ENCODE peak calls at places on chromosomes 12 and 14, in five cellular contexts. S, U, B, A and N are unnamed samples.

GRCh38 chr14:88424573-88424972 is 39.1 kb downstream of the SPATA7 start:
- DNase-seq in S (no peak), A (no peak), U (no peak), B (no peak), N (no peak)

GRCh38 chr12:100986595-100987547 is 192.3 kb downstream of the ANO4 start:
- DNase-seq in B (peak; percentile 54), S (no peak), A (no peak), U (no peak), N (no peak)

GRCh38 chr14:103623883-103624482 is 5.0 kb upstream of the KLC1 start:
- DNase-seq in A (no peak), U (no peak), S (no peak), B (no peak), N (no peak)

GRCh38 chr14:80213602-80214001 is 2.3 kb upstream of the DIO2 start:
- DNase-seq in S (no peak), B (peak; percentile 86), U (peak; percentile 25), A (peak; percentile 16), N (no peak)

GRCh38 chr14:52695481-52696091 is at the start of gene ERO1A:
- DNase-seq in A (no peak), U (no peak), B (peak; percentile 81), S (no peak), N (no peak)

GRCh38 chr12:102961488-102961801 is 4.0 kb downstream of the ASCL1 start:
- DNase-seq in U (no peak), S (no peak), A (no peak), B (no peak), N (no peak)

GRCh38 chr12:120118710-120119097 is 2.2 kb upstream of the RAB35 start:
- DNase-seq in U (no peak), B (no peak), S (no peak), A (no peak), N (no peak)

GRCh38 chr12:104603545-104603973 is 146.8 kb downstream of the CHST11 start:
- DNase-seq in A (peak; percentile 74), S (no peak), U (no peak), B (no peak), N (peak; percentile 95)

GRCh38 chr14:69633238-69633637 is 21.8 kb downstream of the SUSD6 start:
- DNase-seq in U (no peak), S (no peak), A (no peak), B (peak; percentile 58), N (no peak)

GRCh38 chr14:21236948-21237797 is 32.1 kb downstream of the HNRNPC start:
- DNase-seq in U (no peak), S (no peak), A (no peak), B (no peak), N (no peak)

GRCh38 chr14:21238823-21239518 is 30.3 kb downstream of the HNRNPC start:
- DNase-seq in S (no peak), A (no peak), B (no peak), U (no peak), N (no peak)

GRCh38 chr14:21240417-21240816 is 28.8 kb downstream of the HNRNPC start:
- DNase-seq in S (no peak), U (no peak), A (no peak), B (no peak), N (no peak)

GRCh38 chr14:21244546-21244945 is 24.7 kb downstream of the HNRNPC start:
- DNase-seq in U (no peak), S (no peak), B (no peak), A (no peak), N (no peak)

DNA sequence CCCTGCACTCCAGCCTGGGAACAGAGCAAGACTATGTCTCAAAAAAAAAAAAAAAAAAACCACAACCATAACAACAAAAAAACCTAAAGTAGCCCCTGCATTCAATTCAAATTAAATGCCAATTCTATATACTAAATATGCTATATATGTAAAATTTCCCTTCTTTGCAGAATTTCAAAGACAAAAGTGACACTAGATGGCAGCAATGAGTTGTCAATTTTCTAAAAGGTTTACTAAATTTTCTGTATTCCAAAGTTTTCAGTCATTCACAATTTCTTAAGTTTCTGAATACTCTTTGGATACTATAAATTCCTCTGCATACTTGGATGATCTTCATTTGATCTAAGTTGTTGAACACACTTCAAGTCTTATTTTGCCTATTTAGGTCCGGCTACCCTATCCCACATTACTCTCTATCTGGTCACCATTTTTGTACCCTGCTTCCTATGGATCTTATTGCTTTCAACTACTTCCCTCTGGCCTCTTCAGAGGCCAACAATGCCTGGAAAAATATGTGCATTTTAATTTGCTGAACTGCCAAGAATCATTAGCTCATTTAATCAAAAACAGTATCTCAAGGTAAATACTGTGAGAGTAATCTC is 27.9 kb downstream of the HNRNPC start:
- DNase-seq in S (no peak), A (no peak), U (no peak), B (peak; percentile 39), N (no peak)
- H4K20me1 ChIP-seq in S (peaks cover 3% of the 10 kb centered on the region), A (peaks cover 89% of the 10 kb centered on the region), U (peaks cover 34% of the 10 kb centered on the region), B (peaks cover 97% of the 10 kb centered on the region), N (peaks cover 75% of the 10 kb centered on the region)

GRCh38 chr12:12520278-12520677 is 42.4 kb downstream of the DUSP16 start:
- DNase-seq in S (no peak), U (no peak), B (no peak), A (no peak), N (no peak)

GRCh38 chr12:12524128-12524527 is 38.5 kb downstream of the DUSP16 start:
- DNase-seq in S (no peak), B (no peak), U (no peak), A (no peak), N (no peak)

GRCh38 chr12:12521044-12521485 is 41.6 kb downstream of the DUSP16 start:
- DNase-seq in S (no peak), U (no peak), B (no peak), A (no peak), N (no peak)

GRCh38 chr12:12521923-12522322 is 40.7 kb downstream of the DUSP16 start:
- DNase-seq in S (no peak), A (no peak), B (peak; percentile 27), U (no peak), N (no peak)

GRCh38 chr12:12523229-12523628 is 39.4 kb downstream of the DUSP16 start:
- DNase-seq in U (no peak), A (no peak), S (no peak), B (no peak), N (no peak)
- H3K27ac ChIP-seq in U (no peak overlapping the region), A (no peak overlapping the region), S (no peak overlapping the region), B (no peak overlapping the region), N (no peak overlapping the region)

GRCh38 chr12:11658796-11659195 is 9.3 kb downstream of the ETV6 start:
- DNase-seq in U (no peak), S (no peak), B (no peak), A (no peak), N (no peak)
- H4K20me1 ChIP-seq in U (no peaks in the 10 kb centered on the region), S (peaks cover 8% of the 10 kb centered on the region), B (no peaks in the 10 kb centered on the region), A (no peaks in the 10 kb centered on the region), N (no peaks in the 10 kb centered on the region)

DNA sequence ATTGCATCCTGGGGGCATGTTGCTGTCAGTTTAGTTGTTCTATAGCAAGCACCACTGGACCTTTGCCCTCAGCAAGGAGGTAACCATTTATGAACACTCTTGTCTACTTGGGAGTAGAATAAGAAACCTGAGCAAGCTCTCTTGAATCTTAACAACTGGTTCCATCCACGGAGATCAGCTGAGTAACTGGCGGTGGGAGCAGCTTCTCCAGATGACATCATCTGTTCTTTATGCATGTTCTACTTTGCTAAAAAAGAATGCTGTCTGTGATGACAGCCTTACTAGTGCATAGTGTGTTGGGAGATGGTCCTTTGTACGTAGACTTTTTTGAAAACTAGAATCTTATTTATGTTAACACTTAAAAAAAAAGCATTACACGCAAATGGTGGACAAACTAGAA is 17.7 kb downstream of the SLC4A8 start:
- DNase-seq in S (no peak), A (no peak), U (no peak), B (no peak), N (no peak)
- H3K27ac ChIP-seq in S (no peak overlapping the region), A (no peak overlapping the region), U (no peak overlapping the region), B (no peak overlapping the region), N (no peak overlapping the region)

GRCh38 chr12:57134949-57135348 is 6.7 kb downstream of the LRP1 start:
- DNase-seq in U (no peak), S (no peak), A (no peak), B (no peak), N (no peak)
- H4K20me1 ChIP-seq in U (peaks cover 9% of the 10 kb centered on the region), S (no peaks in the 10 kb centered on the region), A (no peaks in the 10 kb centered on the region), B (peaks cover 40% of the 10 kb centered on the region), N (no peaks in the 10 kb centered on the region)

DNA sequence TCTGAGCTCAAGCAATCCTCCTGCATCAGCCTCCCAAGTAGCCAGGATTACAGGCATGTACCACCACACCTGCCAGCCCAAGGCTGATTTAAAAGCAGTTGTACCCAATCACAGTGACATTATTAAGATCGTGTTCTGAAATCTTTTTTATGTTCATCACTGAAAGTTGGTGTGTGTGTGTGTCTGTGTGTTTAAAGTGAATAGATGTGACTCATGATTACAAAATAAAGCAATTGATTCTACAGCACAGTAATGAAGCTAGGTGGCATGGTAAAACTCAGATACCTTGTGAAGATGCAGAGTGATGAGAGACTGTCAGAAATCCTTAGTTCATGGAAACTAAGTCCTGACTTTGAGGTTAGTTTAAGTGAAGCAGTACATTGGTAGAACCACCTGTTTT is 74.2 kb upstream of the ATP2B1 start:
- DNase-seq in A (no peak), U (no peak), B (no peak), S (no peak), N (no peak)
- H3K27ac ChIP-seq in A (no peak overlapping the region), U (no peak overlapping the region), B (no peak overlapping the region), S (no peak overlapping the region), N (no peak overlapping the region)

GRCh38 chr12:116039081-116039480 is 238.4 kb downstream of the MED13L start:
- DNase-seq in B (no peak), S (no peak), A (no peak), U (no peak), N (no peak)
- H4K20me1 ChIP-seq in B (no peaks in the 10 kb centered on the region), S (no peaks in the 10 kb centered on the region), A (peaks cover 34% of the 10 kb centered on the region), U (no peaks in the 10 kb centered on the region), N (no peaks in the 10 kb centered on the region)